ENCODE peak calls at places on chromosomes 16 and 17, in nine cellular contexts. E, R, Z, K, N, A, H, O and F are unnamed samples.

GRCh38 chr16:27690604-27691003 is 140.7 kb downstream of the KATNIP start:
- DNase-seq in K (peak), H (no peak), E (no peak), R (peak), Z (peak), A (peak), O (no peak), N (peak), F (peak)

GRCh38 chr17:19727466-19728113 is 11.2 kb upstream of the SLC47A2 start:
- DNase-seq in O (no peak), E (peak), K (peak), A (peak), N (no peak), Z (peak), H (no peak), R (no peak), F (peak)

GRCh38 chr17:19363460-19364035 is 1.0 kb upstream of the B9D1 start:
- DNase-seq in H (no peak), O (no peak), E (no peak), A (no peak), Z (no peak), R (peak), N (no peak), K (no peak), F (no peak)

GRCh38 chr17:64066709-64067108 is 46.3 kb upstream of the ICAM2 start:
- DNase-seq in E (no peak), K (no peak), N (no peak), O (no peak), R (no peak), H (no peak), Z (no peak), A (no peak), F (no peak)

GRCh38 chr16:46728804-46729203 is 19.3 kb downstream of the MYLK3 start:
- DNase-seq in K (no peak), E (no peak), R (no peak), N (no peak), H (no peak), Z (no peak), O (no peak), A (no peak), F (no peak)

GRCh38 chr17:50431219-50431618 is 5.2 kb downstream of the ACSF2 start:
- DNase-seq in E (no peak), Z (no peak), R (no peak), H (no peak), K (no peak), O (no peak), N (no peak), A (no peak), F (no peak)

GRCh38 chr16:9275386-9275785 is 183.9 kb downstream of the HAPSTR1 start:
- DNase-seq in R (no peak), K (no peak), H (no peak), Z (no peak), O (no peak), A (peak), E (no peak), N (no peak), F (no peak)

GRCh38 chr16:86567701-86568571 is 1.3 kb downstream of the FOXC2 start:
- DNase-seq in O (no peak), N (no peak), E (peak), Z (no peak), A (peak), H (no peak), K (peak), R (peak), F (peak)

GRCh38 chr16:81786321-81786720 is 7.2 kb downstream of the PLCG2 start:
- DNase-seq in E (no peak), Z (no peak), O (no peak), R (peak), H (no peak), K (peak), A (peak), N (no peak), F (peak)

GRCh38 chr16:85872666-85873561 is 26.0 kb upstream of the IRF8 start:
- DNase-seq in R (no peak), N (no peak), O (no peak), Z (no peak), E (no peak), K (no peak), A (no peak), H (no peak), F (no peak)

GRCh38 chr17:9900019-9900594 is 5.0 kb downstream of the RCVRN start:
- DNase-seq in R (no peak), A (no peak), Z (peak), O (no peak), H (no peak), E (no peak), K (peak), N (no peak), F (no peak)

GRCh38 chr17:19460695-19461094 is 49.7 kb downstream of the RNF112 start:
- DNase-seq in O (no peak), A (no peak), E (no peak), Z (peak), N (no peak), K (peak), H (no peak), R (peak), F (no peak)

GRCh38 chr16:56847173-56847948 is 17.6 kb upstream of the SLC12A3 start:
- DNase-seq in R (no peak), A (no peak), H (no peak), Z (peak), E (no peak), N (peak), K (no peak), O (no peak), F (no peak)

GRCh38 chr16:88941051-88941932 is 35.7 kb downstream of the CBFA2T3 start:
- DNase-seq in A (no peak), O (no peak), K (no peak), H (peak), N (peak), Z (no peak), R (peak), E (peak), F (no peak)

GRCh38 chr17:48546924-48547838 is 2.3 kb upstream of the HOXB2 start:
- DNase-seq in K (peak), Z (no peak), E (no peak), O (no peak), R (no peak), N (no peak), A (no peak), H (no peak), F (no peak)

GRCh38 chr16:88347656-88348376 is 34.9 kb upstream of the ZNF469 start:
- DNase-seq in Z (no peak), O (no peak), N (peak), K (no peak), A (no peak), R (no peak), E (peak), H (peak), F (no peak)

GRCh38 chr17:29579866-29580771 is 9.3 kb downstream of the GIT1 start:
- DNase-seq in H (peak), A (peak), Z (peak), R (peak), O (no peak), N (peak), E (peak), K (peak), F (peak)

GRCh38 chr17:19248923-19249574 is 11.9 kb downstream of the EPN2 start:
- DNase-seq in E (no peak), R (no peak), A (peak), K (peak), O (no peak), N (no peak), Z (peak), H (no peak), F (peak)

GRCh38 chr16:30741461-30741914 is 6.7 kb upstream of the PHKG2 start:
- DNase-seq in K (peak), N (no peak), A (peak), H (no peak), R (peak), Z (peak), E (no peak), O (no peak), F (peak)

GRCh38 chr17:44384281-44384822 is 5.1 kb downstream of the ITGA2B start:
- DNase-seq in H (peak), E (no peak), N (no peak), Z (no peak), A (no peak), R (no peak), O (no peak), K (no peak), F (no peak)
- H3K4me3 ChIP-seq in H (no peak), E (peak), N (no peak), Z (no peak), A (no peak), R (peak), O (no peak), K (no peak), F (no peak)

GRCh38 chr17:11932337-11932898 is 64.9 kb downstream of the ZNF18 start:
- DNase-seq in K (no peak), H (no peak), R (no peak), A (no peak), E (no peak), O (no peak), Z (no peak), N (no peak), F (no peak)

GRCh38 chr17:11940904-11941303 is 56.4 kb downstream of the ZNF18 start:
- DNase-seq in R (peak), O (no peak), N (no peak), A (no peak), E (no peak), Z (no peak), K (no peak), H (no peak), F (no peak)

GRCh38 chr17:11935734-11936406 is 61.4 kb downstream of the ZNF18 start:
- DNase-seq in Z (peak), K (peak), E (no peak), N (peak), O (no peak), R (peak), H (peak), A (peak), F (peak)
- TF ChIP-seq CTCF in Z (peak), K (peak), E (peak), N (peak), O (no peak), R (peak), H (peak), A (peak), F (peak)

GRCh38 chr17:66543526-66543925 is 241.1 kb downstream of the PRKCA start:
- DNase-seq in E (no peak), O (no peak), H (no peak), K (no peak), A (no peak), Z (peak), R (no peak), N (no peak), F (peak)
- H3K4me3 ChIP-seq in E (no peak), O (no peak), H (no peak), K (no peak), A (no peak), Z (no peak), R (no peak), N (no peak), F (no peak)

GRCh38 chr17:61307905-61308886 is 91.4 kb upstream of the TBX2 start:
- DNase-seq in H (no peak), E (no peak), R (peak), N (no peak), Z (peak), O (no peak), K (peak), A (no peak), F (peak)
- TF ChIP-seq CTCF in H (peak), E (no peak), R (peak), N (no peak), Z (peak), O (no peak), K (peak), A (no peak), F (peak)

GRCh38 chr16:54655171-54655590 is 275.5 kb upstream of the IRX5 start:
- DNase-seq in O (no peak), N (no peak), A (peak), R (peak), E (no peak), H (no peak), Z (peak), K (peak), F (peak)
- H3K4me3 ChIP-seq in O (peak), N (no peak), A (no peak), R (no peak), E (no peak), H (no peak), Z (no peak), K (peak), F (peak)

GRCh38 chr17:6752068-6752909 is 3.6 kb upstream of the XAF1 start:
- DNase-seq in A (peak), Z (peak), H (no peak), O (peak), R (peak), E (no peak), K (peak), N (no peak), F (peak)

GRCh38 chr17:6753565-6753964 is 2.3 kb upstream of the XAF1 start:
- DNase-seq in A (no peak), K (no peak), O (no peak), Z (no peak), N (no peak), H (no peak), E (no peak), R (no peak), F (peak)

GRCh38 chr17:6748617-6749016 is 7.2 kb upstream of the XAF1 start:
- DNase-seq in N (no peak), Z (no peak), R (no peak), E (no peak), H (no peak), O (no peak), K (no peak), A (no peak), F (no peak)

GRCh38 chr17:6753006-6753445 is 2.8 kb upstream of the XAF1 start:
- DNase-seq in Z (peak), R (peak), O (no peak), E (no peak), A (peak), H (no peak), K (peak), N (peak), F (peak)

DNA sequence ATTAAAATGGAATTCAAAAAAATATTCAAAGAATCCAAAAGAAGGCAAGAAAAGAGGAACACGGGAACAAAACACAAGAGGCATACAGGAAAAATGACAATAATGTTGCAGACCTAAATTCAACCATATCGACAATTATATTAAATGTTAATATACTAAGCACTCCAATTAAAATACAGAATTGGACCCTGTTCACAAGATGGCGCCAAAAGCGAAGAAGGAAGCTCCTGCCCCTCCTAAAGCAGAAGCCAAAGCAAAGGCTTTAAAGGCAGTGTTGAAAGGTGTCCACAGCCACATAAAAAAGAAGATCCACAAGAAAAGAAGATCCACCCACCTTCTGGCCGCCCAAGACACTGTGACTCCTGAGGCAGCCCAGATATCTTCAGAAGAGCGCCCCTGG is 6.3 kb upstream of the XAF1 start:
- DNase-seq in E (no peak), O (no peak), N (no peak), R (no peak), Z (peak), A (peak), H (no peak), K (no peak), F (peak)
- TF ChIP-seq CTCF in E (no peak), O (no peak), N (no peak), R (peak), Z (peak), A (no peak), H (no peak), K (no peak), F (peak)

GRCh38 chr16:80199614-80200013 is 341.2 kb upstream of the DYNLRB2 start:
- DNase-seq in O (no peak), Z (no peak), H (no peak), R (no peak), A (no peak), E (no peak), N (no peak), K (no peak), F (no peak)
- H3K4me3 ChIP-seq in O (no peak), Z (no peak), H (no peak), R (no peak), A (no peak), E (no peak), N (no peak), K (no peak), F (no peak)

DNA sequence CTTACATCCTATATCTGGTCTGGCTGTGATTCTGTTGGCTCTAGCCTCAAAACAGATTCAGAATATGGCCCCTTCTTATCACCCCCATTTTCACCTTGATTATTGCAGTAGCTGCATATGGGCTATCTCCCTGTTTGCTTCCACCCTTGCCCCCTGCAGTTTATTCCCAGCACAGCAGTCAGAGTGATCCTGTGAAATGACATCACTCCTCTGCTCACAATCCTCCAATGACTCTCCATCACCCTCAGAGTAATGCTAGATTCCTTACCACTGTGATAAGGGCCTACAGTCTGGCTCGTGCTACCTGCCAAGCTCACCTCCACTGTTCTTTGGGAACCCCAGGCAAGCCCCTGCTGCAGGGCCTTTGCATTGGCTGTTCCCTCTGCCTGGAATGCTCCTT is 92.5 kb downstream of the ASIC2 start:
- DNase-seq in O (no peak), E (no peak), R (peak), A (peak), H (peak), N (no peak), K (no peak), Z (peak), F (no peak)
- TF ChIP-seq CTCF in O (no peak), E (no peak), R (peak), A (peak), H (peak), N (no peak), K (peak), Z (peak), F (no peak)

DNA sequence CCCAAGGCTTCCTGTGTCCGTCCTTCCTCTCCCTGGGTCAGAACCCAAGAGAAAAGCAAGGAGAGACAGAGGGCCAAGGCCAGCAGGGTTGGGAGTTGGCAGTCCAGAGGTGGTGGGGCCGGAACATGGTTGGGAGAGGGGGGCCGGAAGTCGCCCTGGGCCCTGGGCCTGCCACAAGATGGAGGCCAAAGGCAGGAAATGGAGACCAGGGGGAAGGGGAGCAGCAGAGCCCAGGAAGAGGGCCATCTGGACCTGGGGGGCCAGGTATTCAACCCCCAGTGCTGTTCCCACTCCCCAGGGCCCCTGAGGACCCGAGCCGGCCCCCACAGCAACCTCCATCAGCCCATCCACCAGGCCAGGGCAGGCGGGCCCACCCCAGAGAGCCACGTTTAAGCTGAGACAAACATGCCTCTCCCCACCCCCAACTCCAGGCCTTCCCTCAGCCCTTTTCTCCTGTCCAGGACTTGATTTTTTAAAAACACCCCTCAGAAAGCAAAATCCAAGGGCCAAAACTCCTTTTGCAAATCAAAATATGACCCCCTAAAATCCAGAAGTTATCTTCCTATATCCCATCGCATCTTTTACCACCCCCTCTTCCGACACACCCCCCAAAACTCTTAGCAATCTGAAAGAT is 4.4 kb upstream of the BCL6B start:
- DNase-seq in K (peak), E (no peak), Z (peak), H (no peak), O (no peak), N (no peak), R (peak), A (no peak), F (no peak)
- H3K4me3 ChIP-seq in K (peak), E (peak), Z (peak), H (peak), O (peak), N (no peak), R (no peak), A (no peak), F (no peak)

GRCh38 chr17:17752822-17753448 is 71.7 kb downstream of the RAI1 start:
- DNase-seq in H (no peak), O (no peak), N (peak), A (peak), K (no peak), Z (no peak), R (peak), E (peak), F (no peak)

GRCh38 chr17:17751489-17751995 is 70.3 kb downstream of the RAI1 start:
- DNase-seq in N (peak), A (no peak), Z (no peak), R (peak), E (no peak), H (no peak), O (no peak), K (no peak), F (no peak)

GRCh38 chr17:17750881-17751280 is 69.6 kb downstream of the RAI1 start:
- DNase-seq in K (no peak), H (no peak), E (no peak), N (peak), A (no peak), Z (no peak), O (no peak), R (no peak), F (no peak)

GRCh38 chr17:17749921-17750320 is 68.7 kb downstream of the RAI1 start:
- DNase-seq in H (peak), Z (peak), N (peak), O (no peak), R (peak), K (peak), E (no peak), A (peak), F (peak)

GRCh38 chr17:17751996-17752821 is 71.0 kb downstream of the RAI1 start:
- DNase-seq in E (peak), N (peak), K (peak), R (peak), H (peak), Z (peak), O (peak), A (peak), F (peak)
- TF ChIP-seq CTCF in E (peak), N (peak), K (peak), R (peak), H (peak), Z (no peak), O (peak), A (no peak), F (no peak)